ENCODE peak calls at places on chromosomes 16 and 17, in five cellular contexts. G is fibroblast of lung, L is tibial nerve, H is endothelial cell of umbilical vein, M is mammary epithelial cell. Z is an unnamed sample.

GRCh38 chr17:45218895-45219661 is 2.6 kb upstream of the FMNL1 start:
- DNase-seq in G (peak), L (peak), H (peak), M (peak), Z (peak)

GRCh38 chr17:67110619-67111018 is 66.3 kb downstream of the CACNG1 start:
- DNase-seq in G (no peak), L (no peak), H (no peak), M (no peak), Z (no peak)

GRCh38 chr17:40095944-40096791 is 4.2 kb downstream of the NR1D1 start:
- DNase-seq in G (no peak), L (no peak), H (no peak), M (no peak), Z (peak)

GRCh38 chr17:3400008-3400407 is 1.8 kb upstream of the OR1E1 start:
- DNase-seq in G (no peak), L (no peak), H (no peak), M (no peak), Z (no peak)

GRCh38 chr16:66858740-66859396 is 14.7 kb downstream of the CA7 start:
- DNase-seq in G (peak), L (no peak), H (peak), M (peak), Z (no peak)

GRCh38 chr17:77707546-77707945 is 251.0 kb upstream of the TNRC6C start:
- DNase-seq in G (no peak), L (no peak), H (no peak), M (no peak), Z (no peak)

GRCh38 chr16:3458278-3458851 is 14.9 kb downstream of the NAA60 start:
- DNase-seq in G (peak), L (no peak), H (peak), M (peak), Z (no peak)

GRCh38 chr16:77424841-77425604 is 9.8 kb downstream of the ADAMTS18 start:
- DNase-seq in G (peak), L (no peak), H (no peak), M (no peak), Z (no peak)

GRCh38 chr16:57091200-57091989 is 988 bp upstream of the CPNE2 start:
- DNase-seq in G (peak), L (peak), H (peak), M (peak), Z (no peak)

GRCh38 chr17:74152591-74153455 is 50.7 kb upstream of the RPL38 start:
- DNase-seq in G (no peak), L (no peak), H (no peak), M (no peak), Z (no peak)

DNA sequence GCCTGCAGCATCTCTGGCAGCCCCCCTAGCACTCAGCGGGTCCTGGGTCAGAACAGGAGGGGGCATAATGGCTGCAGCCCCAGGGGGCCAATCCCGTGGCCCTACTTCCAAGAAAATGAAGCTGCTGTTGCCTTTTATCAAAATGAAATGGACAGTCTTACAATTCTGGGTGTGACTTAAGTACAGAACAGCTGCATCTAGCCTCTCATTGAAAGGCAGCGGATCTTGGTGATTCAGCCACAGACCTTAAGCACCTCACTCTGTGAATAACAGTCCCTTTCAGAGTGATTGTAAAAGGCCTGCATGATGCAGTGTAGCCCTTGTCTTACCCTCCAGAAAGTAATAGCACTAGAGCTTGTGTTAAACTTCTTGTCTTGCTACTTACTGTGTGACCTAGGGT is 11.5 kb upstream of the UMOD start:
- DNase-seq in G (no peak), L (no peak), H (no peak), M (no peak), Z (no peak)
- TF ChIP-seq CTCF in G (no peak), L (no peak), H (no peak), M (no peak), Z (no peak)

DNA sequence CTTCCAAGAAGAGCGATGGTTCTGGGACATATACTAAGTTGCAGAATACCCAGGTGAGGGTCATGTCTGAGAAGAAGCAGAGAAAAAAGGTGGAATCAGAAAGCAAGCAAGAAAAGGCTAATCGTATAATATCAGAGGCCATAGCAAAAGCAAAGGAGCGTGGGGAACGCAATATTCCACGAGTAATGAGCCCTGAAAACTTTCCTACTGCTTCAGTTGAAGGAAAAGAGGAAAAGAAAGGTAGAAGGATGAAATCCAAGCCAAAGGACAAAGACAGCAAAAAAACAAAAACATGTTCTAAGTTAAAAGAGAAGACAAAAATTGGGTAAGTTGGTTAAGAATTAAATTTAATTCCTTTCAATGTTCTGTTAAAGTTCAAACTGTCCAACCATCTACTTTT is 154.7 kb downstream of the CHD9 start:
- DNase-seq in G (no peak), L (no peak), H (peak), M (no peak), Z (no peak)
- H3K27ac ChIP-seq in G (peak), L (peak), H (peak), M (peak), Z (no peak)

DNA sequence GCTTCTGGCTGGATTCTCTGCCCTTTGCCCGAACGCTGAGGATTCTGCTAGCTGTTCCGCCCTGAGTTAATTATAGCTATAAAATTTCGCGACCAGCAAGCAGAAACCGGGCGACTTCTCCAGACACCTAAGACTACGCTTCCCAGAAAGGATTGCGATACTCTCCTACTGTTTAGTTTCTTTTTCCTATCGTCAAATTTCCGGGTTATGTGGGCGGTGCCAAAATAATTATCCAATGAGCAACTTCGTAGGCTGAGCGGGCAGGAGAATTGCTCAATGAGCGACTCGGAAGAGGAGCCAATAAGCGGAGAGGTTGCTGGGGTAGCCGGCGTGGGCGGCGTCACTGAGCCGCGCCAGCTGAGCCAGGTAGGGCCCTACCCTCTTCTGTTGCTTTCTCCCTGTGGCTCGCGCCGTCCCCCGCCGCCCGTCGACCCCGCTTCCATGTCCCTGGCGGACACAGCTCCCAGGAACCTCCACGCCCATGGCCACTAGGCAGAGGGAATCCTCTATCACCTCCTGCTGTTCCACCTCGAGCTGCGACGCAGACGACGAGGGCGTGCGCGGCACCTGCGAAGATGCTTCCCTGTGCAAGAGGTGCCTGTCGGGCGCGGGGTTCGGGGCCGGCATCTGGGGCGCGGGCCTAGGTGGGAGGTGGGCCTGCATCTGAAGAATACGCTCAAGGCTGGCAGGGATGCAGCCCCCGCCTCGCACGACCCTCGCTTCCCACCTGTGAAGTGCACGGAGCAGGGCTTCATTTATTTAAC is at the start of gene LCMT1:
- DNase-seq in G (peak), L (peak), H (peak), M (peak), Z (peak)
- TF ChIP-seq CTCF in G (no peak), L (no peak), H (no peak), M (no peak), Z (no peak)

GRCh38 chr17:64531955-64532371 is 25.2 kb downstream of the CEP95 start:
- DNase-seq in G (peak), L (no peak), H (no peak), M (no peak), Z (no peak)
- H3K27ac ChIP-seq in G (no peak), L (no peak), H (no peak), M (no peak), Z (no peak)

GRCh38 chr17:48261297-48261880 is 153.8 kb downstream of the SNX11 start:
- DNase-seq in G (no peak), L (no peak), H (no peak), M (no peak), Z (no peak)
- TF ChIP-seq CTCF in G (peak), L (no peak), H (peak), M (peak), Z (no peak)

GRCh38 chr16:12096162-12096781 is 119.7 kb downstream of the SNX29 start:
- DNase-seq in G (peak), L (no peak), H (no peak), M (no peak), Z (no peak)

GRCh38 chr16:12095275-12096161 is 119.0 kb downstream of the SNX29 start:
- DNase-seq in G (peak), L (peak), H (peak), M (peak), Z (peak)

GRCh38 chr16:12098429-12099310 is 122.1 kb downstream of the SNX29 start:
- DNase-seq in G (no peak), L (no peak), H (no peak), M (no peak), Z (no peak)

GRCh38 chr16:12097523-12098428 is 121.2 kb downstream of the SNX29 start:
- DNase-seq in G (peak), L (no peak), H (no peak), M (peak), Z (no peak)

GRCh38 chr16:12096828-12097522 is 120.4 kb downstream of the SNX29 start:
- DNase-seq in G (no peak), L (no peak), H (no peak), M (no peak), Z (no peak)
- H3K27ac ChIP-seq in G (no peak), L (no peak), H (no peak), M (no peak), Z (no peak)

Z was measured in CD4-positive, alpha-beta T cell.